ENCODE peak calls at places on chromosome 11, in seven cellular contexts. L is nephron progenitor cell, N is AG04450, B is left ventricle myocardium inferior, W is GM12865, G is tibial nerve, I is adrenal gland. C is an unnamed sample.

GRCh38 chr11:88779551-88779950 is 286.2 kb downstream of the GRM5 start:
- DNase-seq in L (no peak), N (peak), B (no peak), W (no peak), G (no peak), I (no peak), C (no peak)

GRCh38 chr11:105968021-105968697 is 53.9 kb downstream of the MSANTD4 start:
- DNase-seq in L (no peak), N (no peak), B (no peak), W (no peak), G (no peak), I (no peak), C (no peak)

GRCh38 chr11:113896156-113896879 is 8.3 kb upstream of the HTR3B start:
- DNase-seq in L (peak), N (no peak), B (no peak), W (peak), G (peak), I (peak), C (no peak)

GRCh38 chr11:125483592-125483991 is 12.5 kb downstream of the FEZ1 start:
- DNase-seq in L (no peak), N (no peak), B (no peak), W (no peak), G (no peak), I (no peak), C (no peak)

GRCh38 chr11:64590763-64591221 is at the start of gene SLC22A12:
- DNase-seq in L (no peak), N (no peak), B (peak), W (no peak), G (no peak), I (no peak), C (no peak)

GRCh38 chr11:69333149-69333710 is 39.3 kb downstream of the MYEOV start:
- DNase-seq in L (no peak), N (no peak), B (no peak), W (no peak), G (no peak), I (no peak), C (no peak)

GRCh38 chr11:62138630-62139425 is 15.0 kb downstream of the INCENP start:
- DNase-seq in L (no peak), N (no peak), B (no peak), W (no peak), G (no peak), I (no peak), C (no peak)

GRCh38 chr11:35005156-35005780 is 88.8 kb downstream of the PDHX start:
- DNase-seq in L (no peak), N (no peak), B (no peak), W (no peak), G (no peak), I (no peak), C (no peak)

GRCh38 chr11:46315033-46315738 is 32.1 kb upstream of the DGKZ start:
- DNase-seq in L (peak), N (no peak), B (peak), W (peak), G (peak), I (peak), C (peak)

GRCh38 chr11:68354181-68354872 is 41.9 kb downstream of the LRP5 start:
- DNase-seq in L (no peak), N (peak), B (peak), W (no peak), G (peak), I (peak), C (no peak)

GRCh38 chr11:73625690-73626318 is 20.6 kb upstream of the PLEKHB1 start:
- DNase-seq in L (peak), N (peak), B (peak), W (peak), G (peak), I (peak), C (peak)

GRCh38 chr11:114051558-114051957 is 8.0 kb upstream of the ZBTB16 start:
- DNase-seq in L (no peak), N (no peak), B (no peak), W (no peak), G (no peak), I (no peak), C (no peak)

GRCh38 chr11:2771758-2772466 is 72.1 kb upstream of the KCNQ1OT1 start:
- DNase-seq in L (no peak), N (no peak), B (peak), W (no peak), G (no peak), I (peak), C (peak)

GRCh38 chr11:17927041-17927440 is 85.8 kb downstream of the SERGEF start:
- DNase-seq in L (no peak), N (no peak), B (no peak), W (no peak), G (no peak), I (no peak), C (no peak)

GRCh38 chr11:66233301-66233700 is 35.1 kb upstream of the RAB1B start:
- DNase-seq in L (no peak), N (no peak), B (no peak), W (no peak), G (no peak), I (no peak), C (no peak)

GRCh38 chr11:3170756-3171670 is 5.9 kb upstream of the OSBPL5 start:
- DNase-seq in L (no peak), N (no peak), B (no peak), W (no peak), G (no peak), I (no peak), C (no peak)

GRCh38 chr11:103480421-103480820 is 371.2 kb downstream of the DYNC2H1 start:
- DNase-seq in L (no peak), N (no peak), B (no peak), W (no peak), G (no peak), I (no peak), C (no peak)

GRCh38 chr11:18548001-18548400 is 21.3 kb upstream of the TSG101 start:
- DNase-seq in L (no peak), N (no peak), B (no peak), W (no peak), G (no peak), I (no peak), C (no peak)

GRCh38 chr11:83033972-83034672 is 37.6 kb downstream of the RAB30 start:
- DNase-seq in L (peak), N (no peak), B (peak), W (peak), G (peak), I (peak), C (no peak)

GRCh38 chr11:112459001-112459400 is 198.3 kb upstream of the PLET1 start:
- DNase-seq in L (no peak), N (no peak), B (no peak), W (no peak), G (no peak), I (no peak), C (no peak)

GRCh38 chr11:123760894-123761293 is 6.6 kb upstream of the OR6X1 start:
- DNase-seq in L (no peak), N (no peak), B (no peak), W (peak), G (no peak), I (no peak), C (no peak)

GRCh38 chr11:11396290-11397042 is 43.4 kb upstream of the CSNK2A3 start:
- DNase-seq in L (no peak), N (peak), B (no peak), W (no peak), G (no peak), I (no peak), C (no peak)

GRCh38 chr11:7572001-7572712 is 58.4 kb downstream of the PPFIBP2 start:
- DNase-seq in L (no peak), N (no peak), B (no peak), W (no peak), G (no peak), I (no peak), C (no peak)

GRCh38 chr11:95081412-95081811 is 8.2 kb upstream of the ENDOD1 start:
- DNase-seq in L (no peak), N (no peak), B (no peak), W (no peak), G (peak), I (peak), C (no peak)

GRCh38 chr11:6321961-6322362 is 1.7 kb upstream of the CAVIN3 start:
- DNase-seq in L (no peak), N (no peak), B (no peak), W (no peak), G (no peak), I (no peak), C (no peak)

GRCh38 chr11:66159585-66159984 is 89.5 kb downstream of the PACS1 start:
- DNase-seq in L (no peak), N (no peak), B (no peak), W (no peak), G (no peak), I (no peak), C (no peak)

GRCh38 chr11:1390603-1391164 is 950 bp downstream of the BRSK2 start:
- DNase-seq in L (peak), N (no peak), B (peak), W (no peak), G (no peak), I (no peak), C (no peak)

GRCh38 chr11:99422581-99423434 is 402.1 kb downstream of the CNTN5 start:
- DNase-seq in L (no peak), N (no peak), B (no peak), W (no peak), G (no peak), I (no peak), C (no peak)

GRCh38 chr11:7300281-7300680 is 48.6 kb downstream of the SYT9 start:
- DNase-seq in L (no peak), N (no peak), B (no peak), W (no peak), G (no peak), I (no peak), C (no peak)

GRCh38 chr11:134645576-134645975 is 233.5 kb upstream of the B3GAT1 start:
- DNase-seq in L (no peak), N (no peak), B (no peak), W (no peak), G (no peak), I (no peak), C (peak)

GRCh38 chr11:14320020-14320419 is 39.0 kb downstream of the RRAS2 start:
- DNase-seq in L (no peak), N (no peak), B (no peak), W (peak), G (no peak), I (no peak), C (no peak)

GRCh38 chr11:8593935-8594909 is at the start of gene STK33:
- DNase-seq in L (peak), N (no peak), B (peak), W (peak), G (no peak), I (peak), C (no peak)

GRCh38 chr11:116643521-116643920 is 129.3 kb downstream of the BUD13 start:
- DNase-seq in L (no peak), N (no peak), B (no peak), W (no peak), G (no peak), I (no peak), C (no peak)

GRCh38 chr11:116646191-116646590 is 126.6 kb downstream of the BUD13 start:
- DNase-seq in L (no peak), N (no peak), B (no peak), W (no peak), G (no peak), I (no peak), C (no peak)

GRCh38 chr11:116644201-116644947 is 128.4 kb downstream of the BUD13 start:
- DNase-seq in L (no peak), N (no peak), B (no peak), W (no peak), G (no peak), I (no peak), C (no peak)

GRCh38 chr11:116642902-116643301 is 129.9 kb downstream of the BUD13 start:
- DNase-seq in L (no peak), N (no peak), B (no peak), W (no peak), G (no peak), I (no peak), C (no peak)

DNA sequence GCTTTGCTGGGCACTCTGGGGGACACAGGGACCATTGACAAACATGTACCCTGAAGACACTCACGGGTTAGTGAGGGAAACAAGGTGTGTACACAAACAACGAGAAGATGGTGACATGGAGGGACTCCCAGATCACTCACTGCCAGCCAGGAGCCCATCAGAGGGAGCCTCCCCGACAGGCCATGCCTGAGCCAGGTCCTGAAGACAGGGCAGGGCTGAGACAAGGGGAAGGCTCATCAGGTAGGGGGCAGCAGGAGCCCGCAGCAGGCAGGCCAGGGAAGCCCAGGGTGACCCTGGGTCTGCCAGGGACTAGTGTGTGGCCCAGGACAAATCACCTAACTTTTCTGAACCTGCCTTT is 127.9 kb downstream of the BUD13 start:
- DNase-seq in L (no peak), N (no peak), B (no peak), W (no peak), G (no peak), I (no peak), C (no peak)
- TF ChIP-seq CTCF in L (no peak), N (no peak), B (no peak), W (no peak), G (no peak), I (no peak), C (no peak)

GRCh38 chr11:75342966-75343870 is 8.2 kb downstream of the ARRB1 start:
- DNase-seq in L (no peak), N (no peak), B (no peak), W (no peak), G (no peak), I (no peak), C (no peak)
- TF ChIP-seq CTCF in L (no peak), N (no peak), B (no peak), W (no peak), G (no peak), I (no peak), C (no peak)

DNA sequence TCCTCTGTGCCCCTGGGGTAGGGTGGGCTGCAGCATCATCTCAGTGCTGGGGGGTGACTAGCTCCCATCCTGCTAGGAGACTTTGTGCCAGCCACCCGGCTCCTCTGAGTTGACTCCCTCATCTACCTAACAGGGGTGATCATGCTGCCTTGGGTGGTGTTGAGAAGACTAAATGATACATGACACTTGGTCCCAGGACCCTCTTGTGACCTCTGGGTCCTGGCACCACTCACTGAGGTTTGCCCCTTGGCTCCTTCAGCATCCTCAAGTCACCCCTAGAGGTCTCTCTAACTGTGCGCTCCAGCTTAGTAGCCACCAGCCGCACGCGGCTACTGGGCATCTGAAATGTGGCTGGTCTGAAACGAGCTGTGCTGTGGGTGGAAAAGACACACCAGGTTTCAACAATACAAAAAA is 72.1 kb downstream of the LRRC32 start:
- DNase-seq in L (peak), N (no peak), B (no peak), W (peak), G (no peak), I (peak), C (no peak)
- TF ChIP-seq CTCF in L (peak), N (peak), B (peak), W (peak), G (no peak), I (peak), C (no peak)

DNA sequence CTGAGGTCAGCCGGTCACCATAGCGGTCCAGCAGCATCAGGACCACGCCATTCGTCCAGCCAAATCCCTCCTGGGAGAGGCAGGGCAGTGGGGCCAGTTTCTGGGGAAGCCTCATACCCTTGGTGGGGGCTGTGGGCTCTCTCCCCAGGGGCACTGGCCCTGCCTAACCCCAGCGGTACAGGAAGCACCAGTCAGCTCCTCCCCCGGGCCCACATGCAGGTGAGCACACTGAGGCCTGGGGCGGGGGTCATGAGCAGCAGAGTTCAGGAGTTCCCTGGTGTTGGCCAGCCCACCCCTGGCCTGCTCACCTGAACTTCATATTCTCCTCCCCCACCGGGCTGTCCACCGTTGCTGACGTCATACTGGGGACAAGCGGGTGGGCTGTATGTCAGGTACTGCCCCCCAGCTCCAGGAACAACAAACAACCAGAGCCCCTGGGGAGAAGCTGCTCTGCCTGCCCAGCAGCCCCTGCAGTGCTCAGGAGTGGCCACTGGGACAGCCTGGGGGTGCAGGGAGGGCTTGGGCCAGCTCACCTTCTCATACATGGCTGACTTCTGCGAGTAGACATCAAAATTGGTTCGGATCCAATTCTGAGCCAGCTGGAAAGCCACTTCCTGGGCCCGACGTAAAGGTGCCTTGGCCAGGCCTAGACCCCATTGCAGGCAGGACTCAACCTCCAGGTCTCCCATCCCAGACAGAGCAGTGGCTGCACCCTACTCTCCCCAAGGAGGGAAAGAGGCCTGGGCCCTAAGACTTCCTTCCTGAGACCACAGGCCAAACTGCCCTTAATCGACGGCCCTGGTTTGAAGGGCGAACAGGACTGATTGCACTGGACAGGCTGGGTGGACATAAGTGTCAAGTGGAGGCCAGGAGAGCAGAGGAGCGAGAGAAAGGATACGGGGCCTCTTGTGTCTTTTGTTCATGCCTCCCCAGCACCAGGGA is 20.8 kb downstream of the TREH start:
- DNase-seq in L (no peak), N (no peak), B (no peak), W (no peak), G (no peak), I (peak), C (no peak)
- TF ChIP-seq CTCF in L (no peak), N (peak), B (peak), W (no peak), G (no peak), I (no peak), C (no peak)

C was measured in natural killer cell.